ENCODE peak calls at places on chromosomes 7 and 10, in four cellular contexts. O is PC-9; S is neuronal stem cell; L is CD4-positive, CD25-positive, alpha-beta regulatory T cell. B is an unnamed sample.

GRCh38 chr7:30272126-30272525 is 12.3 kb upstream of the ZNRF2 start:
- DNase-seq in L (no peak), O (no peak), S (no peak), B (no peak)

GRCh38 chr7:45579386-45579785 is 5.2 kb downstream of the ADCY1 start:
- DNase-seq in L (no peak), S (no peak), O (no peak), B (no peak)

GRCh38 chr7:27164381-27165088 is 802 bp downstream of the HOXA9 start:
- DNase-seq in S (no peak), O (no peak), L (no peak), B (no peak)

GRCh38 chr7:26188291-26188999 is 12.1 kb downstream of the HNRNPA2B1 start:
- DNase-seq in S (no peak), L (no peak), O (no peak), B (no peak)

GRCh38 chr10:35613597-35614226 is 8.6 kb downstream of the GJD4 start:
- DNase-seq in L (no peak), O (no peak), S (no peak), B (no peak)

GRCh38 chr7:80089341-80089740 is 45.3 kb upstream of the GNAI1 start:
- DNase-seq in L (no peak), O (no peak), S (no peak), B (no peak)

GRCh38 chr7:75905785-75906604 is 9.0 kb upstream of the POR start:
- DNase-seq in S (peak; percentile 65), L (peak; percentile 13), O (peak; percentile 92), B (peak; percentile 79)

GRCh38 chr10:118873738-118874105 is 119.0 kb upstream of the CACUL1 start:
- DNase-seq in L (no peak), O (no peak), S (no peak), B (no peak)

GRCh38 chr7:137146012-137146455 is 197.5 kb downstream of the PTN start:
- DNase-seq in L (no peak), S (no peak), O (no peak), B (no peak)

GRCh38 chr10:36492590-36493510 is 632.5 kb upstream of the ANKRD30A start:
- DNase-seq in O (no peak), L (no peak), S (no peak), B (no peak)

GRCh38 chr7:76051840-76052239 is 3.9 kb downstream of the MDH2 start:
- DNase-seq in L (peak; percentile 82), O (no peak), S (no peak), B (no peak)

GRCh38 chr7:125526958-125527357 is 597.3 kb upstream of the POT1 start:
- DNase-seq in O (no peak), L (no peak), S (no peak), B (no peak)

GRCh38 chr10:90847436-90847835 is 10.4 kb downstream of the HTR7 start:
- DNase-seq in L (peak; percentile 10), O (no peak), S (no peak), B (no peak)

GRCh38 chr10:91820144-91820543 is 21.9 kb downstream of the TNKS2 start:
- DNase-seq in L (no peak), O (no peak), S (no peak), B (no peak)

GRCh38 chr10:123926401-123927264 is 35.0 kb upstream of the CPXM2 start:
- DNase-seq in O (no peak), L (peak; percentile 39), S (no peak), B (no peak)

GRCh38 chr7:87564290-87564963 is 36.3 kb downstream of the ABCB1 start:
- DNase-seq in S (peak; percentile 9), L (peak; percentile 24), O (no peak), B (peak; percentile 28)

GRCh38 chr7:39664057-39664456 is 40.7 kb downstream of the RALA start:
- DNase-seq in S (no peak), O (no peak), L (no peak), B (no peak)

GRCh38 chr10:104501449-104501848 is 139.6 kb upstream of the SORCS3 start:
- DNase-seq in L (no peak), S (no peak), O (no peak), B (no peak)

DNA sequence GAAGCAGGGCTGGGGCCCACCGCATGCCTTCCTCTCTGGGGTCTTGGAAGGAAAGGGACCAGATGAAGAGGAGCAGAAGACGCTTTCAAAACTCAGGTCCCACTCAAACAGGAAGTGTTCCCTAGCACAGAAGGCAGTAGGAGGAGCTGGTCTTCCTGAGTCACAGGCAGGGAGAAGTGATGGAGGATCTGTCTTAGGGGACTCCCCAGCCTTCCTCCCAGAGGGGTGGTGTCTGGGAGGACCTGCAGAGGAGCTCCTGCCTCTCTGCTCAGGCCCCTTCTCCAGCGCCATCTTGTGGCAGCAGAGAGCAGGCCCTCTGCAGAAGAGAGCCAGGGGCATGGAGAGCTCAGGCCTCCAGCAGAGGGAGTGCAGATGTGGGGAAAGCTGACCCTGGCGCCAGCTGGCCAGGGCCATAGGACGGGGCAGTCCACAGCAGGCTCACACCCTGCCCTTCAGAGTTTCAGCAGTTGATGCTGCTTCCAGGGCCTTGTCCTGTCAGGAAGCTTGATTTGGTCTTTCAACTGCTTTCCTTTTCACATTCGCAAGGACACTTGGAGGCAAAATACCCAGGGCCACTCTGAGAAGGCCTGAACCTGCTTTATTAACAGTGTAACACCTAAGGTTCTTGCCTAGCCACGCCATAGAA is 62.2 kb upstream of the TARP start:
- DNase-seq in L (peak; percentile 77), O (peak; percentile 53), S (peak; percentile 78), B (peak; percentile 82)
- H3K4me3 ChIP-seq in L (no peak overlapping the region), O (no peak overlapping the region), S (no peak overlapping the region), B (no peak overlapping the region)

DNA sequence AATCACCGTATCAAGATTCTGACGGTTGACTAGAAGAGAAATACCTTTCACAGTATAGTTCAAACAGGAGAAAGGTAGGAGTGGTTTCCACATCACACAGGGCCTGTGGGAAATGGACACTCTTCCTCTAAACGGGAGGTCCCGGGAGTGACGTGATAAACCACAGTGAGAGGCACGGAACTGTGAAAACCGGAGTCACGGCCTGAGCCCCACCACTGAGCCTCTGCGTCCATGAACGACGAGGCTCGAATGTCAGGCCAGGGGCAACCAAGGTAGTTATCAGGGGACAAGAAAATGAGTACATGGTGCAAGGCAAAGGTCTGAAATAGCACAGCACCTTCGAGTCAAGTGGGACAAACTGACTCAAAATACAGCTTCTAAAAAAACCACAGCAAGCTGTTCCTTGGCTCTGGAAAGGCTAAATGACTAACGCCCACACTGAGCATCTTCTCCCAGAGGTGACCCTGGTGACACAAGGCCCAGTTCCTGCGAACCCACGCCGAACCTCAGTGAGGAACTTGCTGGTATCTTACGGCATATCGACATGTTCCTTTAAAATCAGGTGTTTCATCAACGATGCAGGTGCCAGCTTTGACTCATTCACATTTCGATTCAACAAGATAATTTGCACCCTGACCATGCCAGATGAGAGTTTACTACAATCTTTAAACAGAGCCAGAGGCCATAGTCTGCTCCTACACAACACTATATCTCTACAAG is 99.3 kb downstream of the DIP2C start:
- DNase-seq in O (no peak), S (no peak), L (no peak), B (no peak)
- H3K4me1 ChIP-seq in O (no peaks in the 10 kb centered on the region), S (peaks cover 7% of the 10 kb centered on the region), L (no peaks in the 10 kb centered on the region), B (no peaks in the 10 kb centered on the region)

GRCh38 chr10:71268751-71269150 is 50.3 kb upstream of the SLC29A3 start:
- DNase-seq in L (no peak), S (no peak), O (no peak), B (no peak)

GRCh38 chr10:71270821-71271220 is 48.2 kb upstream of the SLC29A3 start:
- DNase-seq in S (no peak), O (no peak), L (no peak), B (no peak)

GRCh38 chr10:71268247-71268691 is 50.8 kb upstream of the SLC29A3 start:
- DNase-seq in S (no peak), L (no peak), O (no peak), B (no peak)

GRCh38 chr10:71270301-71270777 is 48.7 kb upstream of the SLC29A3 start:
- DNase-seq in L (peak; percentile 50), O (no peak), S (peak; percentile 68), B (no peak)

GRCh38 chr10:71269301-71270288 is 49.5 kb upstream of the SLC29A3 start:
- DNase-seq in O (no peak), S (peak; percentile 30), L (no peak), B (no peak)
- H3K27ac ChIP-seq in O (no peak overlapping the region), S (peak overlapping the region; percentile 63), L (no peak overlapping the region), B (peak overlapping the region; percentile 11)

GRCh38 chr10:6778992-6779701 is 199.1 kb upstream of the PRKCQ start:
- DNase-seq in O (peak; percentile 94), S (no peak), L (no peak), B (peak; percentile 41)

GRCh38 chr10:6781133-6781770 is 201.2 kb upstream of the PRKCQ start:
- DNase-seq in L (no peak), O (no peak), S (no peak), B (no peak)

GRCh38 chr10:6776170-6776569 is 196.1 kb upstream of the PRKCQ start:
- DNase-seq in L (no peak), S (no peak), O (no peak), B (no peak)

GRCh38 chr10:6782378-6782777 is 202.3 kb upstream of the PRKCQ start:
- DNase-seq in S (no peak), O (no peak), L (no peak), B (no peak)

GRCh38 chr10:6780008-6780677 is 200.1 kb upstream of the PRKCQ start:
- DNase-seq in O (no peak), S (no peak), L (no peak), B (no peak)
- H3K4me3 ChIP-seq in O (no peak overlapping the region), S (no peak overlapping the region), L (no peak overlapping the region), B (no peak overlapping the region)

GRCh38 chr7:77331938-77332695 is 84.0 kb downstream of the GSAP start:
- DNase-seq in O (peak; percentile 61), S (peak; percentile 63), L (peak; percentile 80), B (peak; percentile 55)

GRCh38 chr7:77338883-77339629 is 77.1 kb downstream of the GSAP start:
- DNase-seq in L (no peak), S (no peak), O (no peak), B (peak; percentile 47)

GRCh38 chr7:77337456-77337990 is 78.6 kb downstream of the GSAP start:
- DNase-seq in S (no peak), L (no peak), O (no peak), B (no peak)

GRCh38 chr7:77338260-77338659 is 77.9 kb downstream of the GSAP start:
- DNase-seq in S (no peak), L (no peak), O (no peak), B (no peak)

GRCh38 chr7:77335581-77335980 is 80.6 kb downstream of the GSAP start:
- DNase-seq in S (no peak), O (no peak), L (no peak), B (no peak)
- H3K4me1 ChIP-seq in S (peaks cover 2% of the 10 kb centered on the region), O (peaks cover 15% of the 10 kb centered on the region), L (no peaks in the 10 kb centered on the region), B (no peaks in the 10 kb centered on the region)

GRCh38 chr10:78934499-78934898 is 134.3 kb upstream of the ZMIZ1 start:
- DNase-seq in S (no peak), L (no peak), O (no peak), B (no peak)
- H3K27ac ChIP-seq in S (no peak overlapping the region), L (no peak overlapping the region), O (no peak overlapping the region), B (peak overlapping the region; percentile 13)

GRCh38 chr7:1368682-1369571 is 90.3 kb downstream of the MICALL2 start:
- DNase-seq in S (peak; percentile 80), L (peak; percentile 23), O (no peak), B (no peak)
- H3K4me3 ChIP-seq in S (no peak overlapping the region), L (no peak overlapping the region), O (no peak overlapping the region), B (no peak overlapping the region)

GRCh38 chr7:57399251-57399940 is 50.6 kb upstream of the ZNF716 start:
- DNase-seq in O (no peak), L (no peak), S (no peak), B (no peak)
- H3K4me1 ChIP-seq in O (no peaks in the 10 kb centered on the region), L (no peaks in the 10 kb centered on the region), S (no peaks in the 10 kb centered on the region), B (no peaks in the 10 kb centered on the region)

B was measured in lung.